ENCODE peak calls at places on chromosomes 3 and 15, in eight cellular contexts. E, D, T, P, A, G, I and M are unnamed samples.

GRCh38 chr3:32366638-32367368 is 24.9 kb upstream of the CMTM7 start:
- DNase-seq in E (no peak), D (peak; percentile 77), T (peak; percentile 72), P (no peak), A (no peak), G (no peak), I (no peak), M (no peak)

GRCh38 chr15:69973102-69973714 is 124.5 kb downstream of the TLE3 start:
- DNase-seq in E (no peak), D (peak; percentile 82), T (peak; percentile 38), P (no peak), A (peak; percentile 81), G (no peak), I (no peak), M (no peak)

GRCh38 chr3:13839253-13839652 is 40.6 kb downstream of the WNT7A start:
- DNase-seq in E (no peak), D (no peak), T (no peak), P (no peak), A (no peak), G (no peak), I (no peak), M (no peak)

GRCh38 chr3:189070965-189071364 is 100.8 kb upstream of the TPRG1 start:
- DNase-seq in E (no peak), D (no peak), T (no peak), P (no peak), A (no peak), G (no peak), I (no peak), M (no peak)

GRCh38 chr3:143170676-143171075 is 51.1 kb downstream of the CHST2 start:
- DNase-seq in E (no peak), D (no peak), T (peak; percentile 62), P (no peak), A (no peak), G (no peak), I (no peak), M (no peak)

GRCh38 chr3:115254492-115255196 is 107.6 kb upstream of the ZBTB20 start:
- DNase-seq in E (no peak), D (peak; percentile 55), T (no peak), P (no peak), A (peak; percentile 67), G (no peak), I (no peak), M (no peak)

GRCh38 chr15:85171736-85172135 is 190.1 kb downstream of the PDE8A start:
- DNase-seq in E (no peak), D (no peak), T (peak; percentile 18), P (no peak), A (no peak), G (no peak), I (no peak), M (no peak)

GRCh38 chr3:27681249-27681748 is 40.8 kb downstream of the EOMES start:
- DNase-seq in E (peak; percentile 79), D (peak; percentile 60), T (peak; percentile 85), P (peak; percentile 35), A (peak; percentile 59), G (no peak), I (peak; percentile 53), M (peak; percentile 23)

GRCh38 chr3:136862611-136862951 is 573 bp downstream of the NCK1 start:
- DNase-seq in E (peak; percentile 53), D (peak; percentile 85), T (peak; percentile 73), P (peak; percentile 27), A (no peak), G (no peak), I (no peak), M (peak; percentile 29)

GRCh38 chr3:24420224-24420623 is 74.4 kb downstream of the THRB start:
- DNase-seq in E (no peak), D (no peak), T (no peak), P (no peak), A (no peak), G (no peak), I (no peak), M (no peak)

GRCh38 chr3:27638604-27639003 is 83.5 kb downstream of the EOMES start:
- DNase-seq in E (no peak), D (no peak), T (no peak), P (no peak), A (no peak), G (no peak), I (no peak), M (no peak)

GRCh38 chr3:71728632-71729342 is 3.6 kb upstream of the EIF4E3 start:
- DNase-seq in E (peak; percentile 21), D (peak; percentile 63), T (peak; percentile 56), P (no peak), A (peak; percentile 88), G (no peak), I (no peak), M (peak; percentile 24)

GRCh38 chr15:50077655-50078054 is 41.4 kb downstream of the ATP8B4 start:
- DNase-seq in E (no peak), D (peak; percentile 59), T (no peak), P (no peak), A (no peak), G (no peak), I (no peak), M (no peak)

GRCh38 chr15:69145694-69146492 is 14.5 kb upstream of the GLCE start:
- DNase-seq in E (peak; percentile 50), D (peak; percentile 89), T (peak; percentile 50), P (no peak), A (no peak), G (no peak), I (peak; percentile 58), M (peak; percentile 11)

GRCh38 chr3:72060447-72061034 is 275.6 kb upstream of the PROK2 start:
- DNase-seq in E (no peak), D (no peak), T (no peak), P (no peak), A (no peak), G (no peak), I (no peak), M (no peak)

GRCh38 chr15:31516874-31517273 is 190.2 kb downstream of the KLF13 start:
- DNase-seq in E (no peak), D (no peak), T (no peak), P (no peak), A (no peak), G (no peak), I (no peak), M (no peak)

GRCh38 chr3:158105124-158105709 is 1.0 kb downstream of the SHOX2 start:
- DNase-seq in E (no peak), D (peak; percentile 50), T (peak; percentile 23), P (no peak), A (peak; percentile 75), G (no peak), I (peak; percentile 23), M (no peak)

GRCh38 chr3:181521831-181522230 is 189.9 kb upstream of the SOX2 start:
- DNase-seq in E (no peak), D (no peak), T (no peak), P (no peak), A (no peak), G (no peak), I (no peak), M (no peak)